ENCODE peak calls at places on chromosomes 6 and 20, in eight cellular contexts. L is upper lobe of right lung; B is Peyer's patch; D is CD8-positive, alpha-beta T cell; A is lung; P is left ventricle myocardium inferior; N is breast epithelium; R is H1. C is an unnamed sample. For H3K36me3, the result is how much of the 10 kb centered on the place peaks cover.

GRCh38 chr6:36853325-36853724 is 14.1 kb upstream of the CPNE5 start:
- DNase-seq in L (no peak), B (no peak), D (no peak), A (peak), P (no peak), N (peak), R (no peak), C (peak)

GRCh38 chr20:6704132-6704861 is 63.2 kb upstream of the BMP2 start:
- DNase-seq in L (no peak), B (peak), D (no peak), A (no peak), P (no peak), N (no peak), R (no peak), C (peak)

GRCh38 chr6:140041571-140042332 is 667.3 kb upstream of the CITED2 start:
- DNase-seq in L (no peak), B (no peak), D (no peak), A (no peak), P (no peak), N (no peak), R (no peak), C (no peak)

GRCh38 chr6:106089981-106090380 is 3.8 kb downstream of the PRDM1 start:
- DNase-seq in L (no peak), B (no peak), D (no peak), A (no peak), P (no peak), N (no peak), R (no peak), C (no peak)

GRCh38 chr20:3218307-3218988 is 9.2 kb downstream of the ITPA start:
- DNase-seq in L (peak), B (peak), D (peak), A (peak), P (peak), N (peak), R (peak), C (no peak)

GRCh38 chr20:23225407-23226060 is 125.1 kb upstream of the NXT1 start:
- DNase-seq in L (no peak), B (peak), D (no peak), A (peak), P (peak), N (no peak), R (no peak), C (no peak)

GRCh38 chr6:128567029-128567428 is 46.6 kb upstream of the PTPRK start:
- DNase-seq in L (no peak), B (no peak), D (no peak), A (no peak), P (no peak), N (no peak), R (no peak), C (no peak)

GRCh38 chr20:45322952-45323383 is 14.9 kb upstream of the MATN4 start:
- DNase-seq in L (peak), B (peak), D (no peak), A (peak), P (peak), N (no peak), R (no peak), C (no peak)

GRCh38 chr6:6614096-6614964 is 25.8 kb downstream of the LY86 start:
- DNase-seq in L (no peak), B (no peak), D (peak), A (no peak), P (no peak), N (peak), R (no peak), C (no peak)

GRCh38 chr20:39283464-39283863 is 321.3 kb downstream of the DHX35 start:
- DNase-seq in L (no peak), B (no peak), D (no peak), A (no peak), P (no peak), N (no peak), R (no peak), C (no peak)

GRCh38 chr20:63226020-63226943 is 9.4 kb upstream of the BIRC7 start:
- DNase-seq in L (no peak), B (no peak), D (no peak), A (no peak), P (no peak), N (no peak), R (no peak), C (no peak)

GRCh38 chr20:63223121-63223825 is 7.3 kb upstream of the YTHDF1 start:
- DNase-seq in L (no peak), B (peak), D (peak), A (no peak), P (no peak), N (no peak), R (peak), C (no peak)

GRCh38 chr20:63225082-63225454 is 9.1 kb upstream of the YTHDF1 start:
- DNase-seq in L (no peak), B (no peak), D (no peak), A (no peak), P (no peak), N (no peak), R (no peak), C (no peak)

GRCh38 chr20:63223826-63224207 is 7.9 kb upstream of the YTHDF1 start:
- DNase-seq in L (no peak), B (no peak), D (no peak), A (no peak), P (no peak), N (no peak), R (no peak), C (no peak)

DNA sequence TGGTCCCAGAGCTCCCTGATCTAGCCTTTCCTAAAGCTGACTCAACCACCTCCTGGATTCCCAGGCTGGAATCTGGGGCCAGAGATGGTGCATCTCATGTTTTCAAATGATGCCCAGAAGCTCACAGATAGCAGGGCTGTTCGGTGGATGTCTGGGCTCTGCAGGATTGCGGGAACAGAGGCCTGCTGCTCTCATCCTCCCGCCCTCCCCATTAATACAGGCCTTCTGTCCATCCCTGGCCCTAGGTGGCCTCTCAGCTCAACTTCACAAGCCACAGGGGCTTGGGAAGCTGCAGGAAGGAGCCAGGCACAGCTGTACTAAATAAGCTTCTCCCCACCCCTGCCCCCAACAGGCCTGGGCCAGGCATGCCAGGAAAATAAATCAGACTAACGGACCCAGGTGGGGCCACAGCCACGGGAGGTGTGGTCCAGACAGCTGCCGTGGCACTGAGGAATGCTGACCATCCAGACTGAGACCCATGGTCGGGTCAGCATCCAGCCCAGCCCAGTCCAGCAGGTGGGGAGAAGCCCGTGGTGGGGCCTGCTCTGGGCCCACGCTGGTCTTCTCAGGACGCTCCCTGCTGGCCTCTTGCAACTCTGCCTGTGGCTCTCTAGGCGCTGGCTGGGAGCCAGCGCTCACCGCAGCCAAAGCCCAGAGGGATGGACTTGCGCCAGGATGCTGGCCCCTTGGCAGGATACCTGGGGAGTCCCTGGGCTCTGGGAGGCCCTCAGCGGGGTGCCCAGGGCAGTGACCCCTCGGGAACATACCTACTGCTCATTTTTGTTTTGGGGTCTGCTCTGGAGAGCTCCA is 8.5 kb upstream of the YTHDF1 start:
- DNase-seq in L (peak), B (no peak), D (no peak), A (no peak), P (peak), N (no peak), R (no peak), C (no peak)
- TF ChIP-seq CTCF in L (peak), B (no peak), D (no peak), A (no peak), P (peak), N (no peak), R (peak), C (peak)

GRCh38 chr6:137570307-137570832 is 76.2 kb upstream of the OLIG3 start:
- DNase-seq in L (no peak), B (no peak), D (no peak), A (no peak), P (no peak), N (no peak), R (no peak), C (no peak)
- H3K4me3 ChIP-seq in L (no peak), B (no peak), D (no peak), A (no peak), P (no peak), N (no peak), R (no peak), C (no peak)

GRCh38 chr20:24937579-24937978 is 11.5 kb upstream of the CST7 start:
- DNase-seq in L (no peak), B (no peak), D (no peak), A (no peak), P (no peak), N (no peak), R (no peak), C (no peak)

GRCh38 chr20:24935140-24935539 is 13.9 kb upstream of the CST7 start:
- DNase-seq in L (peak), B (no peak), D (no peak), A (no peak), P (no peak), N (peak), R (no peak), C (no peak)

GRCh38 chr20:24935786-24936525 is 13.1 kb upstream of the CST7 start:
- DNase-seq in L (peak), B (no peak), D (no peak), A (no peak), P (no peak), N (peak), R (peak), C (no peak)

GRCh38 chr20:24938498-24938897 is 10.6 kb upstream of the CST7 start:
- DNase-seq in L (peak), B (no peak), D (no peak), A (no peak), P (no peak), N (peak), R (no peak), C (no peak)

DNA sequence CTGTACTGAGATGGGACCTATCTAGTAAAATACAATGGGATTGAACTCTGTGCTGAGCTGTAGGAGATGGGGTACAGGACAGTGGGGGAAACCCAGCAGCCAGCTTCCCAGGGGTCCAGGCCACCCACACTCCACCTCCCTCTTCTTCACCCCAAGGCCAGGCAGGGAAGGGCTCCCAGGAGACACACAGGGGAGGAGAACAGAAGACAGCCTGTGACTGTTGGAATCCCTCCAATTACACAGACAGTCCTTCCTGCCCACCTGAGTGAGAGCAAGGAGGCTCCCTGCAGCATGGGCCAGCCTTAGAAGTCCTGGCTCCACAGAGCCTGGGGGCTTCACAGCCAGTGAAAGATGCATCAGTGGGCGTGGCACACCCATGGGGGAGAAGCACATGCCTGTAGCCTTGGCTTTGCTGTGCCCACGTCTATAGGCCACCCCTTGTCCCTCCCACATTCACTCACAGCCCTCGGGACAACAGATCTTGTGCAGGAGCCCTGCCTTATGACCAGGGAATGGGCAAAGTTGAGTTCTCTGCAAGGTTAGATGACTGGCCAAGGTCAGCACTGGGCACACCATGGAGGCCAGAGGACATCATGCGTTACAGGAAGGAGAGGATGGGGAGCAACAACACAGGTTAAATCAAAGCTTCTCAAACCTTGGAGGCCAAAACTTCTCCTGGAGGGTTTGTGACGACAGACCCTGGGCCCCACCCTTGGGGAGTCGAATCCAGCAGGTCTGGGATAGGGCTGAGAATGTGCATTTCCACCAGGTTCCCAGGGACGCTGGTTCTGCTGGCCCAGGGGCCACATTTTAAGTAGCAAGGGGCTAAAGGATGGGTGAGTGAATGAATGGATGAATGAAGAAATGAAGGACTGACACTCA is 12.3 kb upstream of the CST7 start:
- DNase-seq in L (peak), B (no peak), D (no peak), A (no peak), P (no peak), N (no peak), R (no peak), C (no peak)
- H3K36me3 ChIP-seq in L (under half), B (under half), D (under half), A (under half), P (under half), N (under half), R (under half), C (under half)

DNA sequence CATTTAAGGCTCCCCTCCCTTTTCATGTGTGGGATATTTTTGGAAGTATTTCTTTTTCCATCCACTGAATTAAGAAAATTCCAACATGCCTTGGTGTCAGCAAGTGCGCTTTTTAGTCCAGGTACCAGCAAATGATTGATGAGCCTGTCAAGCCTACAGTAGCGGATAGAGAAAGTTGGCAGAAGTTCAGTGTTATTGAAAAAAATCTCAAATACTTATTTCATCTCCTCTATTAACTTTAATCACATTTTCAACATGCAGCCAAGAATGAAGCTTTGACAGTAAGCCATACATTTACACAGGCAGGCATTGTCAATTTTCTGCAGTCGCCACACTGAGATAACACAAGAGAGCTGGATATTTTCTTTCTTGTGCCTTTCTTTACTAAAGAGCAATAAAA is 50.4 kb downstream of the BLOC1S5 start:
- DNase-seq in L (no peak), B (no peak), D (no peak), A (no peak), P (no peak), N (no peak), R (no peak), C (no peak)
- TF ChIP-seq CTCF in L (no peak), B (no peak), D (no peak), A (no peak), P (no peak), N (no peak), R (no peak), C (no peak)

GRCh38 chr20:41027872-41028358 is 707 bp upstream of the TOP1 start:
- DNase-seq in L (no peak), B (no peak), D (no peak), A (no peak), P (no peak), N (no peak), R (no peak), C (no peak)

GRCh38 chr20:41029150-41029872 is 689 bp downstream of the TOP1 start:
- DNase-seq in L (peak), B (peak), D (peak), A (peak), P (peak), N (no peak), R (peak), C (no peak)

GRCh38 chr20:41030536-41031242 is 2.1 kb downstream of the TOP1 start:
- DNase-seq in L (no peak), B (no peak), D (no peak), A (no peak), P (no peak), N (no peak), R (no peak), C (no peak)

GRCh38 chr20:41028359-41029149 is at the start of gene TOP1:
- DNase-seq in L (peak), B (peak), D (peak), A (peak), P (peak), N (peak), R (peak), C (peak)

DNA sequence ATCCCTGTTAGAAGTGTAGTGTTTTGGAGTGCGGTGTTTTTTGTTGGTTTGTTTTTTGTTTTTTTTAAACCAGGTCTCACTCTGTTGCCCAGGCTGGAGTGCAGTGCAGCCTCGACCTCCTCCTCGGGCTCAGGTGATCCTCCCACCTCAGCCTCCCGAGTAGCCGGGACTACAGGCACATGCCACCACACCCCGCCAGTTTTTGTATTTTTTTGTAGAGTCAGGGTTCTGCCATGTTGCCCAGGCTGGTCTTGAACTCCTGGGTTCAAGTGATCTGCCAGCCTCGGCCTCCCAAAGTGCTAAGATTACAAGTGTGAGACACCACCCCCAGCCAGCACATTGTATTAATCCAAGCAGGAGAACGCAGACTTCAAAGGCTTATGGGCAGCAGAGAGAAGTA is 1.3 kb upstream of the TOP1 start:
- DNase-seq in L (no peak), B (no peak), D (no peak), A (no peak), P (no peak), N (no peak), R (no peak), C (no peak)
- H3K4me3 ChIP-seq in L (no peak), B (no peak), D (no peak), A (no peak), P (no peak), N (no peak), R (no peak), C (no peak)

GRCh38 chr6:15608406-15608805 is 54.4 kb downstream of the DTNBP1 start:
- DNase-seq in L (no peak), B (no peak), D (no peak), A (no peak), P (no peak), N (no peak), R (no peak), C (peak)
- H3K36me3 ChIP-seq in L (under half), B (under half), D (under half), A (under half), P (under half), N (under half), R (under half), C (under half)

GRCh38 chr20:54256202-54256601 is 48.3 kb downstream of the PFDN4 start:
- DNase-seq in L (no peak), B (no peak), D (no peak), A (no peak), P (no peak), N (no peak), R (no peak), C (no peak)

GRCh38 chr20:54257090-54257816 is 49.4 kb downstream of the PFDN4 start:
- DNase-seq in L (no peak), B (no peak), D (no peak), A (no peak), P (no peak), N (no peak), R (no peak), C (peak)

GRCh38 chr20:54251093-54251492 is 43.2 kb downstream of the PFDN4 start:
- DNase-seq in L (no peak), B (no peak), D (no peak), A (no peak), P (no peak), N (no peak), R (no peak), C (no peak)

GRCh38 chr20:54254596-54254995 is 46.7 kb downstream of the PFDN4 start:
- DNase-seq in L (no peak), B (no peak), D (no peak), A (no peak), P (no peak), N (no peak), R (no peak), C (no peak)

GRCh38 chr20:54255157-54255556 is 47.3 kb downstream of the PFDN4 start:
- DNase-seq in L (no peak), B (no peak), D (no peak), A (no peak), P (no peak), N (no peak), R (no peak), C (no peak)
- TF ChIP-seq CTCF in L (no peak), B (no peak), D (no peak), A (no peak), P (no peak), N (no peak), R (no peak), C (no peak)

DNA sequence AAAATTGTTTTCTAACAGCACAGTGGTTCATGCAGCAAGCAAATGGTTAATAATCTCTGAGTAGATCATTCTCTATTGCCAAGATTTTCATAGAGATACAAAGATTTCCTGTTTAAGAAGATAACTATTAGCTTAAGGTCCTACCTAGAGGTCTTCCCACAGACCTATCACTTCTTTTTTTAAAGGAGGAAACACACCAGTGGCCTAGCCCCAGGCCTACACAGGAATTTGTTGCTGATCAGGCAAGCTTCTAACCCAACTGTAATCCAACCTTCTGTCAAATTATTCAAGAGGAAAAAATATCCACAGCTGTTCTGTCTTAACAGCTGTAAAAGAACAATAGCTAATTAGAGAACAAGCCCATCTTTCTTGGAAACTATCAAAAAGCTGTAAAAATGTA is 332.8 kb downstream of the BTBD9 start:
- DNase-seq in L (no peak), B (no peak), D (no peak), A (no peak), P (no peak), N (no peak), R (no peak), C (no peak)
- H3K4me3 ChIP-seq in L (no peak), B (no peak), D (no peak), A (no peak), P (no peak), N (no peak), R (no peak), C (no peak)

DNA sequence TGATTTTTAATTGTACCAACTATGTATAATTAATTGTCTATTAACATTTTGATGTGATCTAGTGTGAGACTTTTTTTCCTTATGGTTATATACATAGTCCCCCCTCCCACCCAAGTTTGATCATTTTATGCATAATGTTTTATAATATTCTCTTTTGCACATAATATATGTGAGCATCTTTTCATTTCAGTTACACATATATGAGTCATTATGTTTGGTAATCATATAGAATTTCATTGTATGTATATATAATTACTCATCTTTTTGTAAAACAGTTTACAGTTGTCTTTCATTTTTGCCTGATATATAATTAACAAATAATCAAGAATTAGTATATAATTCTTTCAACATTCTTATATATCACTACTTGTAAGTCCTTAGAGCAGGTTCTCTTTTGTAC is 15.0 kb downstream of the RWDD1 start:
- DNase-seq in L (no peak), B (no peak), D (no peak), A (no peak), P (no peak), N (no peak), R (no peak), C (no peak)
- H3K36me3 ChIP-seq in L (half or more), B (under half), D (under half), A (under half), P (half or more), N (under half), R (under half), C (under half)